ENCODE peak calls at places on chromosomes 3 and 15, in four cellular contexts. H is SHP77 treated with DMSO at 0.1 percent for 48 hours; O is adrenal gland; U is activated CD8-positive, alpha-beta memory T cell treated with anti-CD3 and anti-CD28 coated beads, Interleukin-2, amount 50 U/mL, for 4 hours. W is an unnamed sample.

GRCh38 chr15:100114526-100114925 is 227.2 kb downstream of the ADAMTS17 start:
- DNase-seq in H (no peak), O (no peak), U (no peak), W (no peak)

GRCh38 chr3:71035314-71035713 is 548.2 kb downstream of the FOXP1 start:
- DNase-seq in H (no peak), O (no peak), U (no peak), W (no peak)

GRCh38 chr15:25859838-25860645 is 3.1 kb downstream of the ATP10A start:
- DNase-seq in H (no peak), O (peak; percentile 48), U (peak; percentile 36), W (peak; percentile 88)

GRCh38 chr3:13142552-13143380 is 69.5 kb upstream of the IQSEC1 start:
- DNase-seq in H (no peak), O (no peak), U (no peak), W (peak; percentile 71)

GRCh38 chr3:113844622-113845222 is 6.1 kb downstream of the GRAMD1C start:
- DNase-seq in H (no peak), O (no peak), U (no peak), W (no peak)

GRCh38 chr15:33029247-33029646 is 165.3 kb downstream of the FMN1 start:
- DNase-seq in H (peak; percentile 56), O (no peak), U (no peak), W (no peak)

GRCh38 chr3:134074001-134074789 is 44.5 kb upstream of the SLCO2A1 start:
- DNase-seq in H (no peak), O (no peak), U (no peak), W (peak; percentile 9)

GRCh38 chr3:56890448-56891083 is 88.8 kb upstream of the ARHGEF3 start:
- DNase-seq in H (no peak), O (no peak), U (no peak), W (no peak)

GRCh38 chr3:61250784-61251173 is 473 bp downstream of the FHIT start:
- DNase-seq in H (no peak), O (peak; percentile 47), U (peak; percentile 15), W (peak; percentile 49)